ENCODE peak calls at places on chromosomes 13 and 19, in ten cellular contexts. X is BE2C; V is neural crest cell; G is CD4-positive, alpha-beta T cell; E is WTC11; T is AG09309; K is left ventricle myocardium inferior; R is foreskin fibroblast; B is A673; D is pancreas. F is an unnamed sample.

GRCh38 chr13:47499358-47500150 is 501.5 kb downstream of the SUCLA2 start:
- DNase-seq in G (no peak), E (no peak), B (peak; percentile 9), K (no peak), V (no peak), X (no peak), R (peak; percentile 87), D (no peak), T (peak; percentile 71), F (no peak)

GRCh38 chr13:30968734-30969335 is 36.4 kb downstream of the TEX26 start:
- DNase-seq in D (no peak), K (no peak), B (no peak), V (no peak), G (no peak), T (peak; percentile 32), R (peak; percentile 20), X (no peak), E (no peak), F (no peak)

GRCh38 chr13:42574011-42574410 is at the start of gene TNFSF11:
- DNase-seq in T (no peak), E (peak; percentile 62), R (no peak), K (no peak), V (no peak), X (no peak), G (no peak), B (no peak), D (no peak), F (peak; percentile 61)

GRCh38 chr13:75319244-75319643 is 162.7 kb downstream of the TBC1D4 start:
- DNase-seq in R (peak; percentile 8), G (no peak), E (no peak), D (no peak), K (no peak), X (no peak), T (no peak), B (no peak), V (no peak), F (no peak)

GRCh38 chr13:102244617-102245227 is 157.1 kb downstream of the FGF14 start:
- DNase-seq in D (no peak), B (no peak), V (no peak), X (no peak), G (no peak), K (no peak), T (no peak), E (no peak), R (no peak), F (no peak)

GRCh38 chr13:106143930-106144709 is 391.3 kb downstream of the EFNB2 start:
- DNase-seq in V (no peak), B (no peak), K (no peak), D (peak; percentile 47), T (no peak), X (no peak), R (no peak), E (no peak), G (no peak), F (no peak)

GRCh38 chr19:13978306-13978705 is 26.0 kb downstream of the DCAF15 start:
- DNase-seq in R (peak; percentile 68), D (no peak), B (peak; percentile 92), T (no peak), E (peak; percentile 99), X (peak; percentile 91), V (peak; percentile 67), K (peak; percentile 88), G (no peak), F (no peak)

GRCh38 chr19:44943801-44944249 is 1.8 kb downstream of the APOC4 start:
- DNase-seq in R (peak; percentile 60), K (peak; percentile 37), X (no peak), B (no peak), V (no peak), E (no peak), G (no peak), T (no peak), D (no peak), F (peak; percentile 85)

GRCh38 chr19:42115219-42115618 is 17.0 kb downstream of the POU2F2 start:
- DNase-seq in B (no peak), D (peak; percentile 83), E (no peak), V (no peak), R (peak; percentile 76), K (no peak), G (no peak), T (no peak), X (no peak), F (no peak)

GRCh38 chr13:94480672-94481145 is 1.2 kb upstream of the DCT start:
- DNase-seq in T (peak; percentile 35), E (no peak), G (no peak), V (no peak), X (no peak), K (peak; percentile 41), R (peak; percentile 28), B (no peak), D (no peak), F (no peak)

GRCh38 chr13:108463365-108463764 is 166.0 kb upstream of the MYO16 start:
- DNase-seq in E (no peak), V (no peak), K (no peak), T (no peak), D (no peak), B (peak; percentile 18), G (no peak), R (peak; percentile 59), X (no peak), F (peak; percentile 15)

GRCh38 chr13:76875256-76875655 is 10.9 kb downstream of the KCTD12 start:
- DNase-seq in B (no peak), E (no peak), G (no peak), X (no peak), D (no peak), R (no peak), V (no peak), T (no peak), K (no peak), F (no peak)

GRCh38 chr13:33229446-33230177 is 55.9 kb downstream of the STARD13 start:
- DNase-seq in R (no peak), T (no peak), X (peak; percentile 66), B (peak; percentile 39), E (no peak), K (no peak), D (no peak), G (no peak), V (peak; percentile 20), F (no peak)

GRCh38 chr19:58476498-58477015 is 405 bp downstream of the ZNF446 start:
- DNase-seq in E (no peak), D (no peak), X (peak; percentile 38), B (peak; percentile 22), V (no peak), G (no peak), R (peak; percentile 52), T (no peak), K (no peak), F (no peak)

GRCh38 chr13:64371461-64371860 is 2858.7 kb downstream of the PCDH9 start:
- DNase-seq in V (no peak), T (no peak), B (no peak), X (no peak), G (no peak), E (no peak), D (no peak), K (no peak), R (no peak), F (no peak)

GRCh38 chr19:1825909-1826556 is 14.0 kb upstream of the ATP8B3 start:
- DNase-seq in K (peak; percentile 66), X (peak; percentile 89), D (peak; percentile 57), G (peak; percentile 76), E (peak; percentile 93), R (peak; percentile 84), B (peak; percentile 88), V (peak; percentile 84), T (no peak), F (peak; percentile 96)

GRCh38 chr13:113114511-113115362 is 7.9 kb upstream of the F10 start:
- DNase-seq in X (peak; percentile 4), E (no peak), K (no peak), V (no peak), D (no peak), R (no peak), B (no peak), G (no peak), T (no peak), F (no peak)

GRCh38 chr13:77397636-77398035 is 70.7 kb upstream of the MYCBP2 start:
- DNase-seq in R (peak; percentile 33), G (no peak), B (no peak), T (no peak), X (no peak), V (no peak), K (no peak), E (no peak), D (no peak), F (no peak)

GRCh38 chr13:21933001-21933400 is 262.1 kb downstream of the FGF9 start:
- DNase-seq in K (no peak), T (no peak), G (no peak), E (no peak), V (no peak), B (no peak), R (no peak), X (no peak), D (no peak), F (no peak)

GRCh38 chr13:21929400-21929799 is 258.5 kb downstream of the FGF9 start:
- DNase-seq in R (no peak), X (no peak), B (no peak), E (no peak), D (no peak), T (no peak), K (no peak), G (no peak), V (no peak), F (no peak)

GRCh38 chr13:21936674-21937073 is 265.8 kb downstream of the FGF9 start:
- DNase-seq in V (no peak), E (no peak), B (no peak), D (no peak), K (no peak), T (no peak), R (no peak), X (no peak), G (no peak), F (no peak)

GRCh38 chr13:21934309-21934708 is 263.4 kb downstream of the FGF9 start:
- DNase-seq in T (no peak), B (no peak), X (no peak), G (no peak), D (no peak), V (no peak), K (no peak), E (no peak), R (no peak), F (no peak)
- TF ChIP-seq CTCF in T (no peak), B (no peak), X (no peak), G (no peak), D (no peak), V (no peak), K (no peak), E (no peak), R (no peak), F (no peak)

GRCh38 chr19:39173502-39173991 is 23.2 kb upstream of the NCCRP1 start:
- DNase-seq in E (no peak), D (no peak), T (no peak), K (no peak), B (no peak), R (no peak), V (no peak), X (no peak), G (no peak), F (no peak)
- TF ChIP-seq CTCF in E (no peak), D (no peak), T (no peak), K (no peak), B (no peak), R (no peak), V (no peak), X (no peak), G (no peak), F (no peak)

GRCh38 chr19:3066482-3067049 is 4.3 kb upstream of the TLE5 start:
- DNase-seq in D (no peak), V (no peak), G (no peak), R (no peak), X (no peak), T (no peak), K (no peak), E (no peak), B (no peak), F (no peak)
- TF ChIP-seq CTCF in D (no peak), V (no peak), G (no peak), R (no peak), X (no peak), T (no peak), K (no peak), E (no peak), B (no peak), F (no peak)

GRCh38 chr13:40992678-40993077 is 26.4 kb downstream of the ELF1 start:
- DNase-seq in R (no peak), X (no peak), V (no peak), T (no peak), D (no peak), K (no peak), G (no peak), E (no peak), B (peak; percentile 44), F (no peak)
- TF ChIP-seq CTCF in R (no peak), X (peak; percentile 27), V (no peak), T (no peak), D (no peak), K (no peak), G (peak; percentile 40), E (no peak), B (peak; percentile 49), F (peak; percentile 28)

F was measured in GM13977.